ENCODE peak calls at places on chromosome 14, in eight cellular contexts. A, G, M, R, F, W, V and Y are unnamed samples. For H3K4me1 and H3K36me3, the result is how much of the 10 kb centered on the place peaks cover.

GRCh38 chr14:27890259-27890658 is 876.3 kb upstream of the FOXG1 start:
- DNase-seq in A (no peak), G (no peak), M (no peak), R (no peak), F (no peak), W (no peak), V (no peak), Y (no peak)

GRCh38 chr14:55131782-55132181 is 2.7 kb downstream of the LGALS3 start:
- DNase-seq in A (peak), G (no peak), M (no peak), R (no peak), F (no peak), W (no peak), V (no peak), Y (no peak)

GRCh38 chr14:95142208-95142607 is 15.1 kb downstream of the DICER1 start:
- DNase-seq in A (no peak), G (no peak), M (no peak), R (no peak), F (no peak), W (no peak), V (no peak), Y (no peak)

GRCh38 chr14:102608064-102608446 is 15.6 kb downstream of the RCOR1 start:
- DNase-seq in A (no peak), G (no peak), M (no peak), R (no peak), F (no peak), W (no peak), V (no peak), Y (no peak)

GRCh38 chr14:84006643-84007137 is 1523.3 kb upstream of the FLRT2 start:
- DNase-seq in A (peak), G (no peak), M (no peak), R (no peak), F (peak), W (no peak), V (no peak), Y (no peak)

GRCh38 chr14:64706552-64707193 is 2.4 kb downstream of the PLEKHG3 start:
- DNase-seq in A (peak), G (no peak), M (no peak), R (peak), F (peak), W (no peak), V (peak), Y (no peak)

GRCh38 chr14:58788655-58789054 is 150.9 kb downstream of the DACT1 start:
- DNase-seq in A (no peak), G (no peak), M (no peak), R (no peak), F (no peak), W (no peak), V (no peak), Y (no peak)

GRCh38 chr14:45891417-45892080 is 638.5 kb upstream of the MIS18BP1 start:
- DNase-seq in A (no peak), G (no peak), M (no peak), R (no peak), F (no peak), W (no peak), V (no peak), Y (no peak)

GRCh38 chr14:80291099-80291498 is 79.8 kb upstream of the DIO2 start:
- DNase-seq in A (no peak), G (peak), M (no peak), R (no peak), F (no peak), W (no peak), V (no peak), Y (no peak)

GRCh38 chr14:25833341-25834121 is 764.3 kb downstream of the NOVA1 start:
- DNase-seq in A (no peak), G (peak), M (no peak), R (no peak), F (no peak), W (no peak), V (peak), Y (no peak)

GRCh38 chr14:90850487-90850886 is 34.3 kb upstream of the TTC7B start:
- DNase-seq in A (no peak), G (peak), M (no peak), R (no peak), F (peak), W (no peak), V (no peak), Y (no peak)

GRCh38 chr14:88322505-88323085 is 474 bp downstream of the KCNK10 start:
- DNase-seq in A (no peak), G (no peak), M (no peak), R (no peak), F (no peak), W (no peak), V (no peak), Y (no peak)

GRCh38 chr14:72975776-72976175 is 49.5 kb downstream of the DCAF4 start:
- DNase-seq in A (no peak), G (no peak), M (no peak), R (no peak), F (no peak), W (no peak), V (no peak), Y (no peak)

GRCh38 chr14:71482701-71483100 is 449.5 kb upstream of the RGS6 start:
- DNase-seq in A (no peak), G (peak), M (no peak), R (no peak), F (no peak), W (no peak), V (no peak), Y (no peak)

GRCh38 chr14:64504310-64504896 is at the start of gene ZBTB1:
- DNase-seq in A (peak), G (peak), M (peak), R (peak), F (peak), W (peak), V (peak), Y (peak)

GRCh38 chr14:58617619-58618018 is 20.1 kb upstream of the DACT1 start:
- DNase-seq in A (no peak), G (peak), M (no peak), R (no peak), F (no peak), W (no peak), V (no peak), Y (no peak)

GRCh38 chr14:97977711-97978261 is 1180.6 kb downstream of the VRK1 start:
- DNase-seq in A (peak), G (peak), M (peak), R (peak), F (peak), W (peak), V (peak), Y (peak)

GRCh38 chr14:47227051-47227600 is 448.3 kb downstream of the MDGA2 start:
- DNase-seq in A (no peak), G (peak), M (no peak), R (no peak), F (no peak), W (no peak), V (no peak), Y (no peak)

GRCh38 chr14:73660511-73660910 is 15.7 kb downstream of the DNAL1 start:
- DNase-seq in A (no peak), G (no peak), M (no peak), R (no peak), F (no peak), W (no peak), V (no peak), Y (no peak)

GRCh38 chr14:37709419-37710195 is 114.2 kb downstream of the TTC6 start:
- DNase-seq in A (no peak), G (peak), M (no peak), R (no peak), F (no peak), W (no peak), V (no peak), Y (no peak)

GRCh38 chr14:60254176-60254575 is 5.2 kb downstream of the PPM1A start:
- DNase-seq in A (no peak), G (no peak), M (no peak), R (no peak), F (no peak), W (no peak), V (no peak), Y (no peak)
- H3K4me1 ChIP-seq in A (under half), G (under half), M (under half), R (under half), F (half or more), W (half or more), V (under half), Y (under half)

DNA sequence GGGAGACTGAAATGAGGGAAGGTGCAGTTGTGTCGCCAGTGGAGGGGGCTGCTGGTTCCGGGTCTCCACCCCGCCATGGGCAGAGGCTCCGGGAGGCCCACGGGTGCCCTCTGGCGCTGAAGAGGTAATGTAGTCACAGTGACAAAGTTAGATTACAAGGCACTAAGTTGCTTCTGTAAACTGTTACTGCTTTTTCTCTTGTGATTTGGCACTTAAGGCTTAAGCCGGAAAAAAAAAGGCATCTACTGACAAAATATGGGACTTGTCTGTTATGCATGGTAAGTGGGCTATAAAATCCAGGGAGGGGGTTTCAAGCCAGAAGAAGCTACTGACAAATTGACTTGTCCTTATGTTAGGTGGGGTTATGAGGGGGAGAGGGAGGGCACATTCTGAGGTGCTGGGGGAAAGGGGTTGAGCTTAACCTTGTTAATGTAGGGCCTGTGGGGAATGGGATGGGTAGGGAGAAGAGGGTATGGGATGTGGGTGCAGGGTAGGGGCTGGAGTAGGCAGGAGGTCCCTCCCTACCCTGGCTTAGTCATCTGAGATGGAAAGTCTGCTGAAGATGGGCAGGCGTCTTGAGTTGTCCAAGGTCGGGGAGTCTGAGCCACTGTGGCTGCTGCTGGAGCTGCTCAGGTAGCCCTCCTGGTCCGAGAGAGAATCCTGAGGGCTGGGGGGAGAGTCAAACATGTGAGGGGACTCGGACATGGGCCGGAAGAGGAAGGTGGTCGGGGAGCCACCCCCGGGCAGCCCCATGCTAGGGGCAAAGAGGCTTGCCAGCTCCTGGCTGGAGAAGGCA is 3.7 kb downstream of the ZFP36L1 start:
- DNase-seq in A (peak), G (peak), M (peak), R (peak), F (peak), W (peak), V (peak), Y (peak)
- H3K36me3 ChIP-seq in A (under half), G (under half), M (under half), R (under half), F (under half), W (half or more), V (under half), Y (under half)

GRCh38 chr14:49583629-49584028 is 2.6 kb downstream of the RPS29 start:
- DNase-seq in A (no peak), G (no peak), M (no peak), R (no peak), F (no peak), W (no peak), V (no peak), Y (no peak)
- H3K4me3 ChIP-seq in A (no peak), G (peak), M (no peak), R (no peak), F (no peak), W (no peak), V (no peak), Y (no peak)

DNA sequence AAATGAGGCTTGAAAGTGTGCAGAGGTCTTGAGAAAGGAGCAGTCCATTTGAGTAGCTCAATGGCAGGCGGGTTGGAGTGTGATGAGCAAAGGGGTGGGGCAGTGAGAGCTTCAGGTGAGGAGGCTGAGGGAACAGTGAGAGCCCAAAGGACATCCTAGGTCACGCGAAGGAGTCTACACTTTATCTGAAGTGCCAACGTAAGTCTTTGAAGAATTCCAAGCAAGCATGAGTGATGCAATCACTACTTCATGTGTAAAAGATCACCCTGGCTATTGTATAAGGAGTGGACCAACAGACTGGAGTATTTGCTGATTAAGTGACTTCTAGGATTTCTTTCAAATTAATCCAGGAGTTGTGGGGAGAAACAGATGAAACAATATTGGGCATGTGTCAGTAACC is 159.8 kb upstream of the HIF1A start:
- DNase-seq in A (no peak), G (no peak), M (peak), R (peak), F (no peak), W (no peak), V (no peak), Y (no peak)
- H3K4me1 ChIP-seq in A (under half), G (under half), M (under half), R (under half), F (half or more), W (half or more), V (under half), Y (under half)